ENCODE peak calls at places on chromosomes 13 and 19, in six cellular contexts. G is WTC11; Y is stimulated activated CD8-positive, alpha-beta memory T cell treated with anti-CD3 and anti-CD28 coated beads, Interleukin-7, amount 100 ng/mL, for 1 hour; D is ascending aorta; L is kidney tubule cell; A is fibroblast of lung. S is an unnamed sample.

GRCh38 chr19:49453013-49453756 is at the start of gene ALDH16A1:
- DNase-seq in Y (peak), D (peak), A (peak), L (peak), G (peak), S (peak)

GRCh38 chr19:850221-850978 is 1.7 kb upstream of the ELANE start:
- DNase-seq in Y (no peak), L (peak), D (peak), G (peak), A (peak), S (peak)

GRCh38 chr19:40143612-40144011 is 47.6 kb upstream of the MAP3K10 start:
- DNase-seq in Y (no peak), G (no peak), L (no peak), D (no peak), A (no peak), S (no peak)

GRCh38 chr13:33057019-33057785 is 41.0 kb downstream of the KL start:
- DNase-seq in D (no peak), Y (no peak), L (peak), G (no peak), A (no peak), S (peak)

GRCh38 chr13:47215741-47216140 is 318.9 kb upstream of the HTR2A start:
- DNase-seq in G (no peak), A (peak), D (no peak), Y (no peak), L (peak), S (peak)

GRCh38 chr13:35475131-35475959 is 1.1 kb downstream of the MAB21L1 start:
- DNase-seq in A (peak), D (no peak), L (peak), Y (no peak), G (peak), S (no peak)

GRCh38 chr19:17155251-17155650 is 59.9 kb upstream of the USE1 start:
- DNase-seq in G (no peak), A (no peak), L (no peak), Y (no peak), D (no peak), S (no peak)

GRCh38 chr19:2215281-2215751 is 20.8 kb downstream of the PLEKHJ1 start:
- DNase-seq in Y (no peak), A (no peak), G (peak), D (no peak), L (no peak), S (no peak)

GRCh38 chr19:756232-756631 is 5.3 kb downstream of the MISP start:
- DNase-seq in L (peak), A (peak), D (no peak), G (no peak), Y (no peak), S (peak)

GRCh38 chr13:109256866-109257760 is 529.3 kb downstream of the IRS2 start:
- DNase-seq in L (peak), Y (no peak), D (no peak), G (no peak), A (peak), S (peak)